ENCODE peak calls at places on chromosomes 11 and 22, in seven cellular contexts. E is IMR-90, K is iris pigment epithelial cell, W is iPS-NIHi11, Z is RWPE1, S is NCI-H460, Q is lower leg skin. M is an unnamed sample.

GRCh38 chr22:45671051-45671782 is 417 bp upstream of the ATXN10 start:
- DNase-seq in W (peak; percentile 94), E (no peak), Q (no peak), Z (no peak), K (no peak), S (no peak), M (peak; percentile 38)

GRCh38 chr11:12316432-12316831 is 60.9 kb upstream of the PARVA start:
- DNase-seq in Z (no peak), Q (no peak), E (no peak), K (no peak), W (no peak), S (no peak), M (no peak)

GRCh38 chr22:49969751-49970527 is 9.4 kb downstream of the PIM3 start:
- DNase-seq in S (no peak), Z (no peak), K (no peak), Q (no peak), W (peak; percentile 6), E (no peak), M (peak; percentile 4)

GRCh38 chr11:111602865-111603632 is 800 bp downstream of the SIK2 start:
- DNase-seq in K (peak; percentile 68), S (no peak), W (peak; percentile 41), Z (peak; percentile 26), E (peak; percentile 43), Q (peak; percentile 31), M (no peak)

GRCh38 chr11:84300112-84300511 is 1013.9 kb upstream of the CCDC90B start:
- DNase-seq in S (no peak), K (no peak), Q (no peak), W (no peak), Z (no peak), E (no peak), M (no peak)

GRCh38 chr22:30279389-30279788 is 9.9 kb downstream of the CASTOR1 start:
- DNase-seq in E (no peak), W (no peak), Z (no peak), K (no peak), S (no peak), Q (no peak), M (no peak)

GRCh38 chr22:33597274-33597985 is 322.8 kb downstream of the LARGE1 start:
- DNase-seq in Q (no peak), S (no peak), E (no peak), Z (no peak), K (no peak), W (peak; percentile 39), M (no peak)

GRCh38 chr22:43481528-43482309 is 69.9 kb downstream of the MPPED1 start:
- DNase-seq in E (no peak), W (no peak), Z (no peak), S (no peak), Q (no peak), K (no peak), M (peak; percentile 39)

GRCh38 chr22:47629791-47630655 is 867.6 kb downstream of the TBC1D22A start:
- DNase-seq in S (no peak), K (no peak), Q (peak; percentile 8), W (no peak), Z (no peak), E (no peak), M (no peak)

GRCh38 chr22:20158366-20159036 is 7.6 kb upstream of the CCDC188 start:
- DNase-seq in Q (no peak), W (no peak), S (no peak), Z (no peak), E (no peak), K (no peak), M (no peak)

GRCh38 chr11:45922425-45923082 is at the start of gene LARGE2:
- DNase-seq in Q (no peak), E (no peak), S (no peak), Z (peak; percentile 84), W (peak; percentile 98), K (no peak), M (no peak)

GRCh38 chr22:48803171-48803992 is 1024.3 kb downstream of the BRD1 start:
- DNase-seq in W (no peak), K (no peak), E (no peak), Q (no peak), Z (no peak), S (no peak), M (no peak)

GRCh38 chr22:36435516-36436415 is 45.7 kb downstream of the TXN2 start:
- DNase-seq in Z (no peak), K (no peak), S (no peak), E (no peak), Q (no peak), W (peak; percentile 70), M (no peak)

GRCh38 chr11:61134801-61135257 is 26.4 kb downstream of the VPS37C start:
- DNase-seq in S (no peak), E (no peak), K (no peak), W (no peak), Q (no peak), Z (no peak), M (no peak)

GRCh38 chr11:8342821-8343681 is 79.4 kb upstream of the LMO1 start:
- DNase-seq in Q (no peak), W (no peak), Z (no peak), K (no peak), E (no peak), S (no peak), M (no peak)

GRCh38 chr11:95055273-95055897 is 6.2 kb downstream of the KDM4F start:
- DNase-seq in Z (no peak), Q (no peak), W (no peak), E (no peak), K (no peak), S (no peak), M (no peak)

GRCh38 chr11:3995949-3996554 is 98.5 kb upstream of the RRM1 start:
- DNase-seq in S (no peak), Q (no peak), E (peak; percentile 42), Z (no peak), W (no peak), K (peak; percentile 7), M (no peak)

GRCh38 chr11:110991621-110992355 is 253.7 kb upstream of the POU2AF2 start:
- DNase-seq in E (no peak), Z (no peak), K (no peak), W (no peak), Q (peak; percentile 44), S (no peak), M (no peak)

GRCh38 chr22:39219071-39220050 is 25.4 kb downstream of the PDGFB start:
- DNase-seq in Z (no peak), K (no peak), Q (no peak), W (no peak), S (no peak), E (no peak), M (no peak)

GRCh38 chr22:25156736-25157135 is 42.9 kb upstream of the CRYBB3 start:
- DNase-seq in K (no peak), W (no peak), E (no peak), Q (no peak), S (no peak), Z (no peak), M (no peak)

GRCh38 chr22:33707581-33707980 is 212.7 kb downstream of the LARGE1 start:
- DNase-seq in Q (no peak), W (no peak), S (no peak), K (no peak), E (no peak), Z (no peak), M (no peak)

GRCh38 chr22:41862530-41863266 is 29.8 kb downstream of the SREBF2 start:
- DNase-seq in S (no peak), Q (no peak), E (peak; percentile 25), W (no peak), Z (no peak), K (no peak), M (no peak)